ENCODE peak calls at places on chromosome 3, in six cellular contexts. One of them, this sample, is unnamed.

GRCh38 chr3:133991209-133991608 is 38.5 kb downstream of the SLCO2A1 start:
- DNase-seq in heart left ventricle: no peak
- DNase-seq in GM12891: no peak
- DNase-seq in body of pancreas: no peak
- DNase-seq in uterus: peak
- DNase-seq in HCT116: no peak
- DNase-seq in this sample: no peak

GRCh38 chr3:82133070-82133606 is 371.7 kb upstream of the GBE1 start:
- DNase-seq in heart left ventricle: peak
- DNase-seq in GM12891: no peak
- DNase-seq in body of pancreas: peak
- DNase-seq in uterus: peak
- DNase-seq in HCT116: peak
- DNase-seq in this sample: no peak

GRCh38 chr3:184235381-184236032 is 6.1 kb downstream of the VWA5B2 start:
- DNase-seq in heart left ventricle: no peak
- DNase-seq in GM12891: no peak
- DNase-seq in body of pancreas: no peak
- DNase-seq in uterus: no peak
- DNase-seq in HCT116: no peak
- DNase-seq in this sample: no peak

GRCh38 chr3:33331414-33331813 is 54.2 kb downstream of the FBXL2 start:
- DNase-seq in heart left ventricle: no peak
- DNase-seq in GM12891: no peak
- DNase-seq in body of pancreas: no peak
- DNase-seq in uterus: no peak
- DNase-seq in HCT116: no peak
- DNase-seq in this sample: no peak

GRCh38 chr3:120048355-120048754 is 45.9 kb downstream of the GSK3B start:
- DNase-seq in heart left ventricle: no peak
- DNase-seq in GM12891: no peak
- DNase-seq in body of pancreas: no peak
- DNase-seq in uterus: no peak
- DNase-seq in HCT116: no peak
- DNase-seq in this sample: no peak

GRCh38 chr3:41301548-41301947 is 102.2 kb downstream of the CTNNB1 start:
- DNase-seq in heart left ventricle: no peak
- DNase-seq in GM12891: no peak
- DNase-seq in body of pancreas: no peak
- DNase-seq in uterus: no peak
- DNase-seq in HCT116: no peak
- DNase-seq in this sample: no peak

GRCh38 chr3:185216587-185216918 is 37.3 kb downstream of the EHHADH start:
- DNase-seq in heart left ventricle: peak
- DNase-seq in GM12891: no peak
- DNase-seq in body of pancreas: peak
- DNase-seq in uterus: no peak
- DNase-seq in HCT116: no peak
- DNase-seq in this sample: no peak

GRCh38 chr3:197800379-197800778 is 9.3 kb downstream of the LRCH3 start:
- DNase-seq in heart left ventricle: no peak
- DNase-seq in GM12891: no peak
- DNase-seq in body of pancreas: no peak
- DNase-seq in uterus: no peak
- DNase-seq in HCT116: no peak
- DNase-seq in this sample: no peak

GRCh38 chr3:5899040-5899439 is 711.5 kb downstream of the EDEM1 start:
- DNase-seq in heart left ventricle: no peak
- DNase-seq in GM12891: no peak
- DNase-seq in body of pancreas: no peak
- DNase-seq in uterus: no peak
- DNase-seq in HCT116: no peak
- DNase-seq in this sample: no peak

GRCh38 chr3:101862453-101863165 is 13.3 kb downstream of the NFKBIZ start:
- DNase-seq in heart left ventricle: no peak
- DNase-seq in GM12891: no peak
- DNase-seq in body of pancreas: no peak
- DNase-seq in uterus: no peak
- DNase-seq in HCT116: no peak
- DNase-seq in this sample: no peak

GRCh38 chr3:127732303-127732702 is 59.6 kb downstream of the ABTB1 start:
- DNase-seq in heart left ventricle: no peak
- DNase-seq in GM12891: no peak
- DNase-seq in body of pancreas: no peak
- DNase-seq in uterus: no peak
- DNase-seq in HCT116: no peak
- DNase-seq in this sample: no peak

GRCh38 chr3:151468284-151468917 is 7.5 kb upstream of the IGSF10 start:
- DNase-seq in heart left ventricle: no peak
- DNase-seq in GM12891: no peak
- DNase-seq in body of pancreas: peak
- DNase-seq in uterus: no peak
- DNase-seq in HCT116: peak
- DNase-seq in this sample: no peak

GRCh38 chr3:17057316-17057715 is 172.6 kb downstream of the PLCL2 start:
- DNase-seq in heart left ventricle: no peak
- DNase-seq in GM12891: no peak
- DNase-seq in body of pancreas: no peak
- DNase-seq in uterus: no peak
- DNase-seq in HCT116: no peak
- DNase-seq in this sample: no peak

GRCh38 chr3:71152039-71152891 is 431.3 kb downstream of the FOXP1 start:
- DNase-seq in heart left ventricle: no peak
- DNase-seq in GM12891: no peak
- DNase-seq in body of pancreas: no peak
- DNase-seq in uterus: no peak
- DNase-seq in HCT116: no peak
- DNase-seq in this sample: no peak

GRCh38 chr3:53880396-53881345 is 1.3 kb downstream of the ACTR8 start:
- DNase-seq in heart left ventricle: no peak
- DNase-seq in GM12891: no peak
- DNase-seq in body of pancreas: no peak
- DNase-seq in uterus: no peak
- DNase-seq in HCT116: no peak
- DNase-seq in this sample: no peak

GRCh38 chr3:22729981-22730380 is 473.1 kb upstream of the UBE2E2 start:
- DNase-seq in heart left ventricle: no peak
- DNase-seq in GM12891: no peak
- DNase-seq in body of pancreas: no peak
- DNase-seq in uterus: no peak
- DNase-seq in HCT116: no peak
- DNase-seq in this sample: no peak

GRCh38 chr3:188510366-188510765 is 356.4 kb downstream of the LPP start:
- DNase-seq in heart left ventricle: no peak
- DNase-seq in GM12891: no peak
- DNase-seq in body of pancreas: no peak
- DNase-seq in uterus: no peak
- DNase-seq in HCT116: no peak
- DNase-seq in this sample: no peak

GRCh38 chr3:2535206-2535605 is 436.5 kb downstream of the CNTN4 start:
- DNase-seq in heart left ventricle: no peak
- DNase-seq in GM12891: no peak
- DNase-seq in body of pancreas: no peak
- DNase-seq in uterus: no peak
- DNase-seq in HCT116: no peak
- DNase-seq in this sample: no peak

GRCh38 chr3:126913524-126913923 is 69.4 kb upstream of the PLXNA1 start:
- DNase-seq in heart left ventricle: no peak
- DNase-seq in GM12891: no peak
- DNase-seq in body of pancreas: no peak
- DNase-seq in uterus: no peak
- DNase-seq in HCT116: peak
- DNase-seq in this sample: no peak

GRCh38 chr3:151816091-151816604 is 2.2 kb downstream of the AADAC start:
- DNase-seq in heart left ventricle: no peak
- DNase-seq in GM12891: no peak
- DNase-seq in body of pancreas: no peak
- DNase-seq in uterus: peak
- DNase-seq in HCT116: no peak
- DNase-seq in this sample: peak

GRCh38 chr3:47227678-47228077 is 54.9 kb downstream of the KIF9 start:
- DNase-seq in heart left ventricle: no peak
- DNase-seq in GM12891: no peak
- DNase-seq in body of pancreas: no peak
- DNase-seq in uterus: no peak
- DNase-seq in HCT116: no peak
- DNase-seq in this sample: no peak

GRCh38 chr3:37993067-37993809 is 2.7 kb downstream of the VILL start:
- DNase-seq in heart left ventricle: no peak
- DNase-seq in GM12891: no peak
- DNase-seq in body of pancreas: peak
- DNase-seq in uterus: peak
- DNase-seq in HCT116: no peak
- DNase-seq in this sample: no peak

GRCh38 chr3:17891139-17891850 is 148.9 kb upstream of the TBC1D5 start:
- DNase-seq in heart left ventricle: no peak
- DNase-seq in GM12891: no peak
- DNase-seq in body of pancreas: no peak
- DNase-seq in uterus: no peak
- DNase-seq in HCT116: no peak
- DNase-seq in this sample: no peak

GRCh38 chr3:4819294-4819693 is 159.9 kb upstream of the BHLHE40 start:
- DNase-seq in heart left ventricle: no peak
- DNase-seq in GM12891: no peak
- DNase-seq in body of pancreas: no peak
- DNase-seq in uterus: no peak
- DNase-seq in HCT116: no peak
- DNase-seq in this sample: no peak
- TF ChIP-seq POLR2A in heart left ventricle: no peak
- TF ChIP-seq POLR2A in GM12891: no peak
- TF ChIP-seq POLR2A in body of pancreas: no peak
- TF ChIP-seq POLR2A in uterus: no peak
- TF ChIP-seq POLR2A in HCT116: no peak
- TF ChIP-seq POLR2A in this sample: no peak

GRCh38 chr3:15903164-15903563 is 105.4 kb upstream of the ANKRD28 start:
- DNase-seq in heart left ventricle: peak
- DNase-seq in GM12891: no peak
- DNase-seq in body of pancreas: peak
- DNase-seq in uterus: peak
- DNase-seq in HCT116: no peak
- DNase-seq in this sample: no peak

GRCh38 chr3:15903776-15904720 is 106.3 kb upstream of the ANKRD28 start:
- DNase-seq in heart left ventricle: peak
- DNase-seq in GM12891: no peak
- DNase-seq in body of pancreas: peak
- DNase-seq in uterus: peak
- DNase-seq in HCT116: no peak
- DNase-seq in this sample: no peak

GRCh38 chr3:15896500-15896899 is 98.7 kb upstream of the ANKRD28 start:
- DNase-seq in heart left ventricle: no peak
- DNase-seq in GM12891: no peak
- DNase-seq in body of pancreas: no peak
- DNase-seq in uterus: no peak
- DNase-seq in HCT116: no peak
- DNase-seq in this sample: no peak

GRCh38 chr3:15894382-15894781 is 96.6 kb upstream of the ANKRD28 start:
- DNase-seq in heart left ventricle: no peak
- DNase-seq in GM12891: no peak
- DNase-seq in body of pancreas: no peak
- DNase-seq in uterus: no peak
- DNase-seq in HCT116: no peak
- DNase-seq in this sample: no peak

GRCh38 chr3:15899438-15899837 is 101.7 kb upstream of the ANKRD28 start:
- DNase-seq in heart left ventricle: no peak
- DNase-seq in GM12891: no peak
- DNase-seq in body of pancreas: no peak
- DNase-seq in uterus: no peak
- DNase-seq in HCT116: peak
- DNase-seq in this sample: no peak
- TF ChIP-seq POLR2A in heart left ventricle: no peak
- TF ChIP-seq POLR2A in GM12891: no peak
- TF ChIP-seq POLR2A in body of pancreas: no peak
- TF ChIP-seq POLR2A in uterus: no peak
- TF ChIP-seq POLR2A in HCT116: no peak
- TF ChIP-seq POLR2A in this sample: no peak

GRCh38 chr3:113019182-113020137 is 28.7 kb downstream of the GTPBP8 start:
- DNase-seq in heart left ventricle: peak
- DNase-seq in GM12891: peak
- DNase-seq in body of pancreas: peak
- DNase-seq in uterus: peak
- DNase-seq in HCT116: peak
- DNase-seq in this sample: peak
- TF ChIP-seq POLR2A in heart left ventricle: peak
- TF ChIP-seq POLR2A in GM12891: peak
- TF ChIP-seq POLR2A in body of pancreas: peak
- TF ChIP-seq POLR2A in uterus: peak
- TF ChIP-seq POLR2A in HCT116: peak
- TF ChIP-seq POLR2A in this sample: peak

DNA sequence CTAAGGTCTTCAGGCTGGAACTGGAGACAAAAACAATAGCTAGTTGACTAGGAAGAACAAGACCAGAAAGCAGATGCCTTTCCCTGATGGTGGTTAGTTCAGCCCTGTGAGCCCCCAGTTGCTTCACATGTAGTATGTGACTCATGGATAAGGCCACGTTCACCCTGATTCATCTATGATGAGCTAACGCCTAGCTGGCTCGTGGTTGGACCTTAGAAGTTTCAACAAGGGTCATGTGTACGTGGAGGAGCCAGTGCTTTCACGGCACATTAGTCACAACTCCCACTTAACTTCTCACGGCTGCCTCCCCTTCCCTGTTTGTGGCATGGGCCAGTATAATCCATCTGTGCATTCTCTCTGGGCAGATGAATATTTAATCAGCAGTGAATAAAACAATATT is 20.6 kb downstream of the COL8A1 start:
- DNase-seq in heart left ventricle: peak
- DNase-seq in GM12891: no peak
- DNase-seq in body of pancreas: no peak
- DNase-seq in uterus: peak
- DNase-seq in HCT116: no peak
- DNase-seq in this sample: no peak
- TF ChIP-seq POLR2A in heart left ventricle: no peak
- TF ChIP-seq POLR2A in GM12891: no peak
- TF ChIP-seq POLR2A in body of pancreas: no peak
- TF ChIP-seq POLR2A in uterus: no peak
- TF ChIP-seq POLR2A in HCT116: no peak
- TF ChIP-seq POLR2A in this sample: no peak

DNA sequence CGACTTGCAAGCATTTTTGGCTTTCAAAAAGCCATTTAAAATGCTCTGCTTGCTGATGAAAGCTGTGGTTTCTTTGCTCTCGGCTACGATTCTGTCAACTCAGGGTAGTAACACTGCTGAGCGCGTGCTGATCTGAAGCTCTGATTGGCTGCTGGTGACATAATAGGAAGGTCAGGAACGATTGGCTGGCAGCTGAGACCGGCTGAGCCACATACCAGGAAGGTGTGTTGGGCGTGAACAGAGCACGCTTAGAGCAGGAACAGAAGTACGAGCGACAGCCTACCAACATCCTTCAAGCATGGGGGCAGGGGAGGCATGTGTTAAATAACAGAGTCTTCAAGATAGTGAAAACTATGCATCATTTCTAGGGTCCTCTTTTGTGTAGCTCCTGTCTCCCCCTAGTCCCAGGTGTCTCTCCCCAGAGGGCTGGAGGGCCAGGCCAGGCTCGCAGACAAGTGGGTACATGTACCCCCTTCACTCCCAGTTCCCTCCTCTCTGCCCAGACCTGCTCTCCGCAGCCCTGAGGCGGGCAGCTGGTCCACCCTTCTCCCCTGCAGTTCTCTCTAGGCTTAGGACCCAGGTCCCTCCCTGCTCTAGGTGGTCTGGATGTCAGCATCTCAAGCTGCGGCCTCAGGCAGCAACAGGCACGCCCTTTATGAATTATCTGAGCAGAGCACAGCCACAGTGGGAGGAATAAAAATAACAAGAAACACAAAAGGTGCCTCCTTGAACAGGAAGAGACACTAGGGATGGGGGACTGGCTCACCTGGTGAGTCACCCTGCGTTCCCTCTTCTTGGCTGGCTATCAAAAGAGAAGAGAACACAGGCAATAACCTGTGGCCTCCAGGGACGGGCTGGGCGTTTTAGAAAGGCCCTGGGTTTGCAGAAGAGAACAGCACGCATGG is 76.0 kb downstream of the TAMM41 start:
- DNase-seq in heart left ventricle: peak
- DNase-seq in GM12891: peak
- DNase-seq in body of pancreas: peak
- DNase-seq in uterus: peak
- DNase-seq in HCT116: peak
- DNase-seq in this sample: no peak
- TF ChIP-seq POLR2A in heart left ventricle: no peak
- TF ChIP-seq POLR2A in GM12891: no peak
- TF ChIP-seq POLR2A in body of pancreas: peak
- TF ChIP-seq POLR2A in uterus: no peak
- TF ChIP-seq POLR2A in HCT116: peak
- TF ChIP-seq POLR2A in this sample: no peak